ENCODE peak calls at places on chromosomes 3 and 15, in four cellular contexts. One of them, this sample, is unnamed.

GRCh38 chr3:24185738-24186384 is 240.8 kb downstream of the NR1D2 start:
- DNase-seq in A549: peak; percentile 74
- DNase-seq in GM12878: no peak
- DNase-seq in HepG2: peak; percentile 26
- DNase-seq in this sample: peak; percentile 88

GRCh38 chr3:189790658-189791057 is 159.5 kb downstream of the TP63 start:
- DNase-seq in A549: no peak
- DNase-seq in GM12878: no peak
- DNase-seq in HepG2: no peak
- DNase-seq in this sample: no peak

GRCh38 chr3:189588061-189588817 is 43.0 kb upstream of the TP63 start:
- DNase-seq in A549: peak; percentile 23
- DNase-seq in GM12878: no peak
- DNase-seq in HepG2: no peak
- DNase-seq in this sample: no peak

GRCh38 chr3:197736010-197736490 is 654 bp downstream of the RUBCN start:
- DNase-seq in A549: no peak
- DNase-seq in GM12878: no peak
- DNase-seq in HepG2: no peak
- DNase-seq in this sample: peak; percentile 44

GRCh38 chr3:17850448-17850847 is 108.0 kb upstream of the TBC1D5 start:
- DNase-seq in A549: no peak
- DNase-seq in GM12878: no peak
- DNase-seq in HepG2: no peak
- DNase-seq in this sample: no peak

GRCh38 chr3:169034401-169034800 is 629.1 kb downstream of the MECOM start:
- DNase-seq in A549: no peak
- DNase-seq in GM12878: no peak
- DNase-seq in HepG2: no peak
- DNase-seq in this sample: no peak

GRCh38 chr3:38397320-38397719 is 50.7 kb downstream of the XYLB start:
- DNase-seq in A549: no peak
- DNase-seq in GM12878: no peak
- DNase-seq in HepG2: peak; percentile 40
- DNase-seq in this sample: no peak

GRCh38 chr3:66355394-66355793 is 134.6 kb downstream of the SLC25A26 start:
- DNase-seq in A549: no peak
- DNase-seq in GM12878: no peak
- DNase-seq in HepG2: no peak
- DNase-seq in this sample: no peak

GRCh38 chr3:30227571-30228301 is 378.7 kb upstream of the TGFBR2 start:
- DNase-seq in A549: peak; percentile 93
- DNase-seq in GM12878: no peak
- DNase-seq in HepG2: peak; percentile 85
- DNase-seq in this sample: no peak

GRCh38 chr15:63775303-63775702 is 58.4 kb downstream of the HERC1 start:
- DNase-seq in A549: no peak
- DNase-seq in GM12878: no peak
- DNase-seq in HepG2: no peak
- DNase-seq in this sample: no peak

GRCh38 chr15:81752149-81752942 is 293.5 kb downstream of the MEX3B start:
- DNase-seq in A549: no peak
- DNase-seq in GM12878: no peak
- DNase-seq in HepG2: no peak
- DNase-seq in this sample: no peak

GRCh38 chr3:66803206-66803605 is 194.9 kb upstream of the KBTBD8 start:
- DNase-seq in A549: no peak
- DNase-seq in GM12878: no peak
- DNase-seq in HepG2: no peak
- DNase-seq in this sample: no peak

GRCh38 chr3:87615506-87615905 is 339.1 kb upstream of the POU1F1 start:
- DNase-seq in A549: no peak
- DNase-seq in GM12878: no peak
- DNase-seq in HepG2: no peak
- DNase-seq in this sample: no peak

GRCh38 chr3:40247714-40248113 is 61.8 kb upstream of the EIF1B start:
- DNase-seq in A549: no peak
- DNase-seq in GM12878: no peak
- DNase-seq in HepG2: no peak
- DNase-seq in this sample: no peak

GRCh38 chr3:196969001-196969659 is 497 bp upstream of the PIGZ start:
- DNase-seq in A549: no peak
- DNase-seq in GM12878: no peak
- DNase-seq in HepG2: no peak
- DNase-seq in this sample: peak; percentile 70

GRCh38 chr3:149898771-149899170 is 71.9 kb downstream of the PFN2 start:
- DNase-seq in A549: no peak
- DNase-seq in GM12878: no peak
- DNase-seq in HepG2: no peak
- DNase-seq in this sample: peak; percentile 13
- TF ChIP-seq KDM1A in A549: no peak
- TF ChIP-seq KDM1A in GM12878: no peak
- TF ChIP-seq KDM1A in HepG2: no peak
- TF ChIP-seq KDM1A in this sample: no peak

GRCh38 chr3:182078929-182079328 is 367.2 kb downstream of the SOX2 start:
- DNase-seq in A549: no peak
- DNase-seq in GM12878: no peak
- DNase-seq in HepG2: no peak
- DNase-seq in this sample: no peak
- TF ChIP-seq ESRRA in A549: no peak
- TF ChIP-seq ESRRA in GM12878: no peak
- TF ChIP-seq ESRRA in HepG2: no peak
- TF ChIP-seq ESRRA in this sample: no peak

DNA sequence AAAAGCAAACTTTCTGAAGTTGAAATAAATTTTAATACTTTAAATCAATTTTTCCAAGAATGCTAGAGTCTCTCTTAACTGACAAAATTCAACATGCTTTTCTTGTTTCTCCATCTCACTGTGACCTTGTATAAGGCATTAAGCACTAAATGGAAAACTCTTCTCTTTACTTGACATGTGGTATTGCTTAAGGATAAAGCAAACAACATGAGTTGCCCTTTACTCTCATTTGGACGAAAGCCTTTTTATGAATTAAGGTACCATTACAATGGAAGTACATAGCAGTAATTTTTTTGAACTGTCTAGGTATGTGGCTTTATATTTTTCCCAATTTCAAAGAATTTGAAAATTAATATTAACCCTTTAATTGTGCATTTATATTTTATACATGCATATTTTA is 1.4 kb downstream of the STRIT1 start:
- DNase-seq in A549: no peak
- DNase-seq in GM12878: no peak
- DNase-seq in HepG2: peak; percentile 60
- DNase-seq in this sample: no peak
- TF ChIP-seq KDM1A in A549: no peak
- TF ChIP-seq KDM1A in GM12878: no peak
- TF ChIP-seq KDM1A in HepG2: no peak
- TF ChIP-seq KDM1A in this sample: no peak

DNA sequence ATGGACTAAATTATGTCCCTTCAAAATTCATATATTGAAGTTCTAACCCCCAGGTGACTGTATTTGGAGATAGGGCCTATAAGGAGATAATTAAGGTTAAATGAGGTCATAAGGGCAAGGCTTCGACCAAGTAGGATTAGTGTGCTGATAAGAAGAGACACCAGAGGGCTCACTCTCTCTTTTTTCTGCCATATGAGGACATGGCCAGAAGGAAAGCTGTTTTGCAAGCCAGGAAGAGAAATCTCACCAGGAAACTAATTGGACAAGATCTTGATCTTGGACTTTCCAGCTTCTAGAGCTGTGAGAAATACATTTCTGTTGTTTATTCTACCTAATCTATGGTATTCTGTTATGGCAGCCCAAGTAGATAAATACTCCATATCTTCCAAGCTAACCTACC is 503.6 kb upstream of the NAALADL2 start:
- DNase-seq in A549: peak; percentile 29
- DNase-seq in GM12878: no peak
- DNase-seq in HepG2: no peak
- DNase-seq in this sample: no peak
- TF ChIP-seq ESRRA in A549: no peak
- TF ChIP-seq ESRRA in GM12878: no peak
- TF ChIP-seq ESRRA in HepG2: no peak
- TF ChIP-seq ESRRA in this sample: no peak

DNA sequence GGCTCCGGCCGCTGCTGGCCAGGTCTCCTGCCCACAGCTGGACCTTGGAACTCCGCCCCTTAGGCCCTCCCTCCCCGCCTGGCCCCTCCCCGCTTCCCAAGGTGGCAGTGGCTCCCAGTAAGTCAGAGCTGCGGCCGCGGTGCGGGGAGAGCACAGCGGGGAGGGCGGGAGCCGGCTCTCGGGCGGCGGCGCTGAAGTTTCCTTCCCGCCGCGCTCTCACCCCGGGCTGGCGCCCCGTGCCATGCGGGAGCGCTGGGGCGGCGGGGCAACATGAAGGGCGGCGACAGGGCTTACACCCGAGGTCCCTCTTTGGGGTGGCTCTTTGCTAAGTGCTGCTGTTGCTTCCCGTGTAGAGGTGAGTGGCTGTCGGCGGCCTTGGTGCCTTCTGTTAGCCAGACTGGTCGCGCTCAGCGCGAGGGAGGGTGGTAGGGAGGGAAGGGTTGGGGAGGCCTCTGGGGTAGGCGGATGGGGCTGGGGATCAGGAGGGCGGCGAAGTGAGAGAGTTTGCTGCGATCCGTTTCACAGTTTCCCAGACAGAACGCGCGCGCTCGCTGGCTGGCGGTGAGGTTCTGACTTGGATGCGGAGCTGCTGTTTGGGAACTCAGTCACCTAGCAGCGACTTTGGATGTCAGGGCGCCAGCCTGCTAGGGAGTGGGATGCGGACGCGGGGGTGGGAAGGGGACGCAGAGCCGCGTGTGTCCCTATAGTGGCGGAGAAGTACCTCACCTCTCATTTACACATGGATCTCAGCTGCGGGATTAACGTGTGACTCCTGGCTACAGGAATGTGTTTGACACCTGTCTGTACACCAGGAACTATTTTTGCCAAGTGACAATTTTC is 145.5 kb upstream of the UMPS start:
- DNase-seq in A549: peak; percentile 69
- DNase-seq in GM12878: no peak
- DNase-seq in HepG2: peak; percentile 73
- DNase-seq in this sample: peak; percentile 63
- TF ChIP-seq KDM1A in A549: no peak
- TF ChIP-seq KDM1A in GM12878: no peak
- TF ChIP-seq KDM1A in HepG2: no peak
- TF ChIP-seq KDM1A in this sample: no peak

This sample was measured in K562.